ENCODE peak calls at places on chromosomes 7 and 10, in seven cellular contexts. L, D, P, U, E, R and A are unnamed samples.

GRCh38 chr7:2478387-2478760 is 2.2 kb upstream of the GRIFIN start:
- DNase-seq in L (no peak), D (no peak), P (no peak), U (no peak), E (no peak), R (peak), A (no peak)

GRCh38 chr7:24963218-24963617 is 16.8 kb downstream of the OSBPL3 start:
- DNase-seq in L (no peak), D (peak), P (no peak), U (peak), E (no peak), R (peak), A (no peak)

GRCh38 chr10:47165711-47166404 is 134.1 kb upstream of the GDF10 start:
- DNase-seq in L (no peak), D (peak), P (no peak), U (peak), E (no peak), R (peak), A (no peak)

GRCh38 chr10:43795639-43796038 is 147.0 kb upstream of the ZNF32 start:
- DNase-seq in L (no peak), D (no peak), P (no peak), U (no peak), E (no peak), R (no peak), A (no peak)

GRCh38 chr7:85764034-85764433 is 577.2 kb upstream of the SEMA3D start:
- DNase-seq in L (no peak), D (no peak), P (no peak), U (no peak), E (no peak), R (no peak), A (no peak)

GRCh38 chr10:5665380-5666323 is 743 bp downstream of the ASB13 start:
- DNase-seq in L (no peak), D (no peak), P (no peak), U (no peak), E (no peak), R (peak), A (no peak)

GRCh38 chr10:97762056-97762455 is 9.7 kb downstream of the SFRP5 start:
- DNase-seq in L (no peak), D (no peak), P (no peak), U (no peak), E (no peak), R (no peak), A (no peak)

GRCh38 chr10:63264852-63265617 is 131.9 kb downstream of the NRBF2 start:
- DNase-seq in L (peak), D (no peak), P (no peak), U (peak), E (no peak), R (peak), A (no peak)

GRCh38 chr10:47181057-47181849 is 118.7 kb upstream of the GDF10 start:
- DNase-seq in L (no peak), D (no peak), P (no peak), U (no peak), E (no peak), R (no peak), A (no peak)

GRCh38 chr10:92567952-92568600 is 5.8 kb downstream of the IDE start:
- DNase-seq in L (no peak), D (peak), P (no peak), U (no peak), E (no peak), R (no peak), A (no peak)

GRCh38 chr7:37218956-37219355 is 229.7 kb downstream of the ELMO1 start:
- DNase-seq in L (no peak), D (no peak), P (no peak), U (no peak), E (no peak), R (no peak), A (no peak)

GRCh38 chr10:46525177-46525823 is 31.2 kb downstream of the GPRIN2 start:
- DNase-seq in L (peak), D (no peak), P (no peak), U (no peak), E (no peak), R (peak), A (no peak)

GRCh38 chr10:130018253-130018652 is 54.2 kb upstream of the EBF3 start:
- DNase-seq in L (peak), D (no peak), P (no peak), U (no peak), E (no peak), R (no peak), A (no peak)

GRCh38 chr7:123570390-123571182 is 13.0 kb upstream of the NDUFA5 start:
- DNase-seq in L (no peak), D (no peak), P (no peak), U (no peak), E (no peak), R (no peak), A (no peak)

GRCh38 chr7:36810476-36810875 is 86.2 kb upstream of the AOAH start:
- DNase-seq in L (no peak), D (no peak), P (no peak), U (no peak), E (peak), R (no peak), A (no peak)

GRCh38 chr7:6708304-6708703 is 1.6 kb upstream of the ZNF12 start:
- DNase-seq in L (no peak), D (no peak), P (no peak), U (no peak), E (no peak), R (no peak), A (no peak)